ENCODE peak calls at places on chromosomes 16 and 17, in eight cellular contexts. S, V, B, W, T, O, C and Y are unnamed samples. For H3K4me1 and H3K9me3, the result is how much of the 10 kb centered on the place peaks cover.

GRCh38 chr17:73703216-73703615 is 59.0 kb upstream of the SDK2 start:
- DNase-seq in S (peak), V (no peak), B (no peak), W (no peak), T (no peak), O (no peak), C (no peak), Y (no peak)

GRCh38 chr16:89700649-89701424 is 668 bp downstream of the SPATA2L start:
- DNase-seq in S (no peak), V (peak), B (no peak), W (peak), T (peak), O (peak), C (peak), Y (peak)

GRCh38 chr17:27760069-27760885 is 40.1 kb downstream of the NOS2 start:
- DNase-seq in S (peak), V (peak), B (peak), W (peak), T (peak), O (peak), C (peak), Y (peak)

GRCh38 chr16:57620316-57621231 is 7.9 kb upstream of the ADGRG1 start:
- DNase-seq in S (peak), V (peak), B (no peak), W (no peak), T (no peak), O (no peak), C (peak), Y (no peak)

GRCh38 chr16:19804538-19805323 is 79.9 kb downstream of the GPRC5B start:
- DNase-seq in S (peak), V (peak), B (peak), W (no peak), T (peak), O (peak), C (peak), Y (no peak)

GRCh38 chr17:78357177-78357586 is 2.7 kb downstream of the SOCS3 start:
- DNase-seq in S (peak), V (peak), B (no peak), W (no peak), T (peak), O (no peak), C (no peak), Y (no peak)

GRCh38 chr17:60557805-60558204 is 31.8 kb upstream of the APPBP2 start:
- DNase-seq in S (no peak), V (no peak), B (no peak), W (no peak), T (no peak), O (no peak), C (no peak), Y (no peak)

GRCh38 chr16:71504901-71505300 is 15.8 kb upstream of the ZNF19 start:
- DNase-seq in S (no peak), V (no peak), B (no peak), W (no peak), T (no peak), O (no peak), C (no peak), Y (no peak)

GRCh38 chr17:59373879-59374495 is 42.5 kb downstream of the YPEL2 start:
- DNase-seq in S (peak), V (no peak), B (peak), W (no peak), T (peak), O (no peak), C (no peak), Y (no peak)

GRCh38 chr16:978403-978802 is 3.2 kb upstream of the SOX8 start:
- DNase-seq in S (no peak), V (peak), B (no peak), W (no peak), T (no peak), O (no peak), C (no peak), Y (no peak)

GRCh38 chr17:57957120-57957850 is 2.1 kb upstream of the CUEDC1 start:
- DNase-seq in S (no peak), V (no peak), B (no peak), W (no peak), T (no peak), O (no peak), C (no peak), Y (no peak)

GRCh38 chr16:80741716-80742115 is 62.7 kb downstream of the CDYL2 start:
- DNase-seq in S (no peak), V (no peak), B (no peak), W (no peak), T (no peak), O (no peak), C (no peak), Y (no peak)

GRCh38 chr17:350706-351435 is 1.7 kb downstream of the RPH3AL start:
- DNase-seq in S (peak), V (peak), B (peak), W (no peak), T (peak), O (no peak), C (no peak), Y (no peak)

GRCh38 chr16:383326-384020 is 1.7 kb upstream of the PGAP6 start:
- DNase-seq in S (peak), V (peak), B (no peak), W (peak), T (no peak), O (peak), C (no peak), Y (peak)

GRCh38 chr17:29138184-29138955 is 41.8 kb downstream of the MYO18A start:
- DNase-seq in S (peak), V (peak), B (no peak), W (peak), T (no peak), O (peak), C (no peak), Y (no peak)

GRCh38 chr17:83175551-83176271 is 96.3 kb downstream of the METRNL start:
- DNase-seq in S (no peak), V (no peak), B (no peak), W (no peak), T (no peak), O (no peak), C (peak), Y (no peak)

GRCh38 chr17:35555695-35556094 is 4.9 kb downstream of the SLFN14 start:
- DNase-seq in S (no peak), V (no peak), B (no peak), W (no peak), T (no peak), O (no peak), C (no peak), Y (no peak)

GRCh38 chr17:55577687-55578086 is 66.4 kb upstream of the SMIM36 start:
- DNase-seq in S (no peak), V (peak), B (no peak), W (no peak), T (no peak), O (peak), C (no peak), Y (no peak)

GRCh38 chr17:75783069-75783783 is 1.4 kb upstream of the UNK start:
- DNase-seq in S (no peak), V (no peak), B (peak), W (no peak), T (peak), O (peak), C (no peak), Y (no peak)

GRCh38 chr17:627051-627450 is 87.6 kb downstream of the VPS53 start:
- DNase-seq in S (no peak), V (no peak), B (no peak), W (no peak), T (no peak), O (no peak), C (no peak), Y (no peak)

GRCh38 chr17:16100737-16101400 is 101.2 kb downstream of the TTC19 start:
- DNase-seq in S (no peak), V (no peak), B (no peak), W (no peak), T (peak), O (no peak), C (no peak), Y (no peak)

GRCh38 chr17:71110326-71110725 is 941.0 kb downstream of the KCNJ2 start:
- DNase-seq in S (no peak), V (no peak), B (no peak), W (no peak), T (no peak), O (no peak), C (no peak), Y (no peak)

GRCh38 chr16:15031596-15031995 is 24.3 kb downstream of the NTAN1 start:
- DNase-seq in S (no peak), V (no peak), B (no peak), W (no peak), T (no peak), O (no peak), C (no peak), Y (no peak)

GRCh38 chr16:2518823-2519710 is 1.1 kb upstream of the AMDHD2 start:
- DNase-seq in S (no peak), V (peak), B (no peak), W (no peak), T (no peak), O (no peak), C (no peak), Y (no peak)

GRCh38 chr16:50315346-50315997 is 49.1 kb downstream of the ADCY7 start:
- DNase-seq in S (peak), V (peak), B (no peak), W (no peak), T (no peak), O (no peak), C (no peak), Y (no peak)

GRCh38 chr17:37818689-37819088 is 73.8 kb upstream of the HNF1B start:
- DNase-seq in S (no peak), V (no peak), B (no peak), W (no peak), T (no peak), O (no peak), C (no peak), Y (no peak)

GRCh38 chr17:78793415-78793814 is 11.3 kb upstream of the CYTH1 start:
- DNase-seq in S (no peak), V (peak), B (no peak), W (no peak), T (no peak), O (no peak), C (no peak), Y (no peak)

GRCh38 chr16:88541109-88541508 is 29.1 kb upstream of the ZC3H18 start:
- DNase-seq in S (no peak), V (no peak), B (no peak), W (no peak), T (no peak), O (no peak), C (no peak), Y (no peak)

GRCh38 chr17:73304971-73305786 is 6.6 kb downstream of the CDC42EP4 start:
- DNase-seq in S (peak), V (peak), B (no peak), W (no peak), T (peak), O (no peak), C (no peak), Y (no peak)

GRCh38 chr17:44829558-44830358 is at the start of gene GJC1:
- DNase-seq in S (peak), V (peak), B (no peak), W (no peak), T (peak), O (peak), C (no peak), Y (no peak)

GRCh38 chr17:32646941-32647340 is 160.1 kb downstream of the CDK5R1 start:
- DNase-seq in S (no peak), V (no peak), B (no peak), W (no peak), T (no peak), O (no peak), C (no peak), Y (no peak)

GRCh38 chr16:27455700-27456099 is 53.7 kb downstream of the IL21R start:
- DNase-seq in S (no peak), V (no peak), B (no peak), W (no peak), T (peak), O (peak), C (no peak), Y (no peak)

GRCh38 chr16:50261707-50262235 is 4.6 kb upstream of the ADCY7 start:
- DNase-seq in S (peak), V (peak), B (no peak), W (no peak), T (no peak), O (no peak), C (no peak), Y (no peak)

GRCh38 chr17:17749025-17749772 is 67.9 kb downstream of the RAI1 start:
- DNase-seq in S (peak), V (peak), B (no peak), W (no peak), T (no peak), O (no peak), C (no peak), Y (no peak)

GRCh38 chr17:9110501-9110900 is 89.2 kb downstream of the NTN1 start:
- DNase-seq in S (peak), V (no peak), B (no peak), W (no peak), T (no peak), O (no peak), C (no peak), Y (no peak)

GRCh38 chr17:9120471-9120870 is 99.2 kb downstream of the NTN1 start:
- DNase-seq in S (peak), V (no peak), B (peak), W (no peak), T (no peak), O (no peak), C (no peak), Y (no peak)

GRCh38 chr17:9116311-9116820 is 95.1 kb downstream of the NTN1 start:
- DNase-seq in S (peak), V (no peak), B (no peak), W (no peak), T (no peak), O (no peak), C (no peak), Y (no peak)

GRCh38 chr17:9116861-9117568 is 95.7 kb downstream of the NTN1 start:
- DNase-seq in S (peak), V (no peak), B (no peak), W (no peak), T (no peak), O (no peak), C (no peak), Y (no peak)

DNA sequence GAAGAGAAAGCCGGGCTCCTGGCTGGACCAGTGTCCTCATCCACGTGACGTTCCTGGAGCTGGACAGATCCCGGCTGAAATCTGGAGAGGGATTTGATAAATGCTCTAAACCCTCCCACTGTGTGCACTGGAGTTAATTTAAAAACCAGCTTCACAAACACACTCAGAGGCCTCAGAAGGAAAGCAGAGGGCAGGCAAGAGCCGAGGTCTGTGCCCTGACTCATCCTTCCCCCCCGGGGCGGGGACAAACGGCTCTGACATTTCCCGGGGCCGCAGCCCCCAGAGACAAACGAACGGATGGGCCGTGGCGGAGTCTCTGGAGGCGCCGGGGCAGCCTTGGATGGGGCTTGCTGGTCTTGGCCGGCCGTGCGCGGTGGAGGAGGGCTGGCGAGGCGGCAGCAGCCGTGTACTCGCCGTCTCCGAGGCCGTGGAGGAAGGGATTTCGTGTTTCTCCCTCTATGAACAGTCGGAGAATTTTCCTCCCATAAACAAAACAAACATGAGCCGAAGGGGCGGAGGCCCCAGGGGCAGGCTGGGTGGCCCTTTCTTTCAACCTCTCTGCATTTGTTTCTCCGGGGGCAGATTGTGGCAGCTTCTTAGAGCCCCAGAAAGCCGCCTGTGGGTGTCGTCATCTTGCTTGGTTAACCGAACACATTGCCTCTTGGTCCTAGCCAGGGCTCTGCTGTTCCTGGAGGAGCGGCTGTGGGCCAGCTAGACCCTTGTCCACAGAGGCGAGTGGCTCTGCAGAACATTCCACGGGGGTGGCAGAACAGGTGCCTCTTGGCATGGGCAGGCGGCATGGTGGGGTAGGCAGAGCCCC is 94.3 kb downstream of the NTN1 start:
- DNase-seq in S (peak), V (peak), B (peak), W (no peak), T (peak), O (peak), C (no peak), Y (no peak)
- H3K4me3 ChIP-seq in S (peak), V (peak), B (peak), W (no peak), T (no peak), O (no peak), C (peak), Y (peak)

GRCh38 chr16:29668267-29668666 is 5.2 kb downstream of the SPN start:
- DNase-seq in S (no peak), V (no peak), B (no peak), W (no peak), T (no peak), O (no peak), C (no peak), Y (no peak)
- H3K4me1 ChIP-seq in S (under half), V (under half), B (under half), W (under half), T (under half), O (under half), C (under half), Y (under half)

DNA sequence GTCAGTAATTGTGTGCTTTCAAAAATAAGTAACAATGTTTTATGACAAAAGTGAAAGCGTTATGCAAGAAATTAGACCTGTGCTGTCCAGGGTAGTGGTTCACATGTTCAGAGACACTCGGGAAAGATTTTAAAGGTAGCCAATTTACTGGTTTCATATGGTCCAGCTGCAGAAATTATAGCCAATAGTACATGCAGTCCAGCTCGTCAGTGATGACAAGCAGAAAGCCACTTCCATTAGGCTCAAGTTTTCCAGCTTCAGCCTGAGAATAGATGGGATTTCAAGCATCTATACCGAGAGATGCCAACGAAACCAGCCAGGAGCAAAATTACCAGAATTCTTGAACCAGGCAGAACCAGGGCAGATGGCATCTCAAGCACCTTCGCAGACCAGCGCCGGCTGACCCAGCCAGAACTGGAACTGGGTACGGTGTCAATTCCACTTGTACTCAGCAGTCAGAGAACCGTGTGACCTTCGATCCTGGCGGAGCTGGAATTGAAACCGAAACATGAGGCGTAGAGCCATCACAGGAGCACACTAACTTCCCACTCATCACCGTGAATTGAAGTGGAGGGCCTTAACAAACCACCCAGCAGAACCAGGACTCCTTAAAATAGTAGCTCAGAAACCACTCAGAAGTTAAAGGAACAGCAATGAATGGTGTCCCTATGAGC is 207.9 kb upstream of the HSBP1 start:
- DNase-seq in S (no peak), V (no peak), B (no peak), W (no peak), T (no peak), O (no peak), C (no peak), Y (no peak)
- H3K9me3 ChIP-seq in S (under half), V (under half), B (under half), W (under half), T (under half), O (under half), C (under half), Y (under half)

DNA sequence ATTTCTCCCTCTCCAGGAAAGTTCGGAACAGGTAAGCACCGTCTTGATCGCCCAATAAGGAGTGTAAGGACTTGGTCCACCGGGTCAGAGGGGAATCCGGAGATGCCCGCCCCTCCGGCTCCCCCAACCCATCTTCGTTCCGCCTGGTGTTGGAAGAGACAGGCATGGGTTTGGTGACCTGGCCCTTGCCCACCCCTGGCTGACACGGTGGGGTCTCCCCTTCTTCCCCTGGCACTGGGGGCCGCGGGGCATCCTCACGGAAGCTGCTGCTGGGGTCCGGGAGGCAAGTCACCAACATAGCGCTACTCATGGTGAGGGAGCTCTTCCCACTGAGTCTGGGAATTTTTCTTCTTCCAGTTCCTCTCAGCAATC is 3.2 kb downstream of the AXIN2 start:
- DNase-seq in S (no peak), V (peak), B (no peak), W (no peak), T (no peak), O (no peak), C (no peak), Y (no peak)
- H3K4me3 ChIP-seq in S (peak), V (no peak), B (no peak), W (peak), T (peak), O (peak), C (no peak), Y (peak)